ENCODE peak calls at places on chromosomes 6 and 20, in four cellular contexts. F, E, Q and R are unnamed samples.

GRCh38 chr6:63597142-63598000 is 25.1 kb downstream of the LOC128125822 start:
- DNase-seq in F (no peak), E (no peak), Q (no peak), R (peak)

GRCh38 chr20:53934421-53935352 is 135.7 kb downstream of the BCAS1 start:
- DNase-seq in F (no peak), E (peak), Q (no peak), R (no peak)

GRCh38 chr6:11202513-11203305 is 29.8 kb downstream of the NEDD9 start:
- DNase-seq in F (no peak), E (no peak), Q (no peak), R (peak)

GRCh38 chr6:8958894-8959511 is 523.7 kb upstream of the SLC35B3 start:
- DNase-seq in F (no peak), E (no peak), Q (no peak), R (peak)

GRCh38 chr20:21513181-21513663 is 642 bp downstream of the NKX2-2 start:
- DNase-seq in F (no peak), E (no peak), Q (no peak), R (no peak)

GRCh38 chr20:6007529-6008103 is 46.2 kb downstream of the LRRN4 start:
- DNase-seq in F (no peak), E (no peak), Q (no peak), R (no peak)

GRCh38 chr6:134787261-134787871 is 162.5 kb downstream of the ALDH8A1 start:
- DNase-seq in F (no peak), E (peak), Q (no peak), R (no peak)

GRCh38 chr20:38245753-38246152 is 14.8 kb downstream of the KIAA1755 start:
- DNase-seq in F (no peak), E (no peak), Q (no peak), R (no peak)

GRCh38 chr20:12113468-12114371 is 196.0 kb downstream of the BTBD3 start:
- DNase-seq in F (no peak), E (no peak), Q (no peak), R (peak)

GRCh38 chr6:12313311-12313991 is 23.3 kb downstream of the EDN1 start:
- DNase-seq in F (no peak), E (no peak), Q (no peak), R (no peak)

GRCh38 chr6:41494212-41495115 is 51.7 kb upstream of the FOXP4 start:
- DNase-seq in F (no peak), E (no peak), Q (no peak), R (no peak)

GRCh38 chr20:1935696-1936366 is 40.6 kb downstream of the SIRPA start:
- DNase-seq in F (peak), E (no peak), Q (peak), R (peak)